ENCODE peak calls at places on chromosomes 4 and X, in nine cellular contexts. P, A, G, Z, I, T, M, B and L are unnamed samples.
A peak's percentile ranks its signal among the peaks of the same experiment; 100 is the strongest.

GRCh38 chrX:10050481-10050880 is 83.3 kb downstream of the CLDN34 start:
- DNase-seq in I (no peak), T (peak; percentile 40), P (peak; percentile 67), B (no peak), A (peak; percentile 74), G (no peak), Z (no peak), M (no peak), L (no peak)

GRCh38 chrX:10636337-10636736 is 16.0 kb upstream of the MID1 start:
- DNase-seq in T (no peak), P (peak; percentile 32), Z (peak; percentile 46), I (peak; percentile 70), M (no peak), B (no peak), G (peak; percentile 28), A (peak; percentile 55), L (no peak)

GRCh38 chr4:101192244-101192643 is 155.1 kb downstream of the PPP3CA start:
- DNase-seq in I (peak; percentile 40), M (no peak), Z (no peak), B (no peak), G (no peak), T (no peak), A (no peak), P (no peak), L (no peak)

GRCh38 chr4:47410271-47410670 is 53.2 kb downstream of the COMMD8 start:
- DNase-seq in B (no peak), I (no peak), Z (no peak), A (no peak), M (no peak), T (no peak), G (no peak), P (no peak), L (no peak)

GRCh38 chr4:40990202-40990898 is 224.0 kb downstream of the APBB2 start:
- DNase-seq in M (no peak), G (no peak), P (no peak), Z (no peak), T (no peak), A (peak; percentile 99), I (peak; percentile 86), B (no peak), L (peak; percentile 62)

GRCh38 chrX:45527834-45528233 is 327.2 kb upstream of the DIPK2B start:
- DNase-seq in M (no peak), B (no peak), I (peak; percentile 45), T (no peak), Z (no peak), G (no peak), P (no peak), A (peak; percentile 20), L (no peak)

GRCh38 chr4:109207060-109207459 is 95.4 kb downstream of the COL25A1 start:
- DNase-seq in I (peak; percentile 59), T (no peak), B (no peak), M (no peak), A (peak; percentile 90), Z (peak; percentile 10), P (no peak), G (no peak), L (no peak)

GRCh38 chr4:152943673-152944072 is 7.5 kb downstream of the FHDC1 start:
- DNase-seq in Z (peak; percentile 27), I (peak; percentile 85), B (no peak), T (peak; percentile 30), P (no peak), G (peak; percentile 39), A (peak; percentile 49), M (no peak), L (no peak)

GRCh38 chrX:45508459-45508858 is 307.8 kb upstream of the DIPK2B start:
- DNase-seq in T (no peak), M (no peak), I (no peak), Z (no peak), B (no peak), P (no peak), G (peak; percentile 25), A (peak; percentile 34), L (no peak)

GRCh38 chr4:68319040-68319439 is 30.9 kb downstream of the YTHDC1 start:
- DNase-seq in M (no peak), P (no peak), T (no peak), Z (no peak), A (no peak), B (no peak), I (no peak), G (no peak), L (no peak)

GRCh38 chrX:155632424-155633100 is 19.8 kb upstream of the TMLHE start:
- DNase-seq in A (no peak), G (no peak), I (peak; percentile 7), M (peak; percentile 28), Z (no peak), B (peak; percentile 34), P (no peak), T (no peak), L (peak; percentile 13)

GRCh38 chr4:140103676-140104075 is 50.3 kb downstream of the MAML3 start:
- DNase-seq in G (no peak), M (peak; percentile 17), A (peak; percentile 64), P (no peak), Z (no peak), B (no peak), T (no peak), I (no peak), L (peak; percentile 43)

GRCh38 chrX:10106801-10107200 is 50.0 kb upstream of the CLCN4 start:
- DNase-seq in P (no peak), G (no peak), A (no peak), T (no peak), B (peak; percentile 71), Z (no peak), I (no peak), M (peak; percentile 32), L (peak; percentile 58)

GRCh38 chr4:123651127-123651526 is 254.5 kb downstream of the SPRY1 start:
- DNase-seq in B (no peak), G (no peak), M (no peak), T (peak; percentile 30), A (no peak), I (peak; percentile 84), Z (peak; percentile 18), P (no peak), L (no peak)

DNA sequence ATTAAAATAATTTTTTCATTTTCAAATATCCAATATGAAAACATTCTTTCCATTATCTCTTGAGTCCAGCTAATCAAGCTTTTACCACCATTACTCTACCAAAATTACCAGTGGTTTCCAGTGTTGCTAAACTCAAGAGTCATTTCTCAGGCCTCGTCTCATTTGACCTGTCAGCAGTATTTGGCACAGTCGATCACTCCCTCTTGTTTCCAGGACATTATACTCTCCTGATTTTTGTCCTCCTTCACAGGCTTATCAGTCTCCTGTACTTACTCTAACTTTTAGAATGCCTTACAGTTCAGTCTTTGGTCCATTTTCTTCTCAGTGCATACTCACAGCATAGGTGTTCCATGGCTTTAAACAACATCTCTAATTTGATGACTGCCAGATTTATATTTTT is 11.6 kb downstream of the USP38 start:
- DNase-seq in A (no peak), I (no peak), P (no peak), M (no peak), G (no peak), Z (no peak), T (no peak), B (no peak), L (no peak)
- H3K36me3 ChIP-seq in A (peaks cover 6% of the 10 kb centered on the region), I (peaks cover 90% of the 10 kb centered on the region), P (peaks cover 38% of the 10 kb centered on the region), M (peaks cover 61% of the 10 kb centered on the region), G (no peaks in the 10 kb centered on the region), Z (peaks cover 9% of the 10 kb centered on the region), T (no peaks in the 10 kb centered on the region), B (peaks cover 81% of the 10 kb centered on the region), L (peaks cover 4% of the 10 kb centered on the region)

DNA sequence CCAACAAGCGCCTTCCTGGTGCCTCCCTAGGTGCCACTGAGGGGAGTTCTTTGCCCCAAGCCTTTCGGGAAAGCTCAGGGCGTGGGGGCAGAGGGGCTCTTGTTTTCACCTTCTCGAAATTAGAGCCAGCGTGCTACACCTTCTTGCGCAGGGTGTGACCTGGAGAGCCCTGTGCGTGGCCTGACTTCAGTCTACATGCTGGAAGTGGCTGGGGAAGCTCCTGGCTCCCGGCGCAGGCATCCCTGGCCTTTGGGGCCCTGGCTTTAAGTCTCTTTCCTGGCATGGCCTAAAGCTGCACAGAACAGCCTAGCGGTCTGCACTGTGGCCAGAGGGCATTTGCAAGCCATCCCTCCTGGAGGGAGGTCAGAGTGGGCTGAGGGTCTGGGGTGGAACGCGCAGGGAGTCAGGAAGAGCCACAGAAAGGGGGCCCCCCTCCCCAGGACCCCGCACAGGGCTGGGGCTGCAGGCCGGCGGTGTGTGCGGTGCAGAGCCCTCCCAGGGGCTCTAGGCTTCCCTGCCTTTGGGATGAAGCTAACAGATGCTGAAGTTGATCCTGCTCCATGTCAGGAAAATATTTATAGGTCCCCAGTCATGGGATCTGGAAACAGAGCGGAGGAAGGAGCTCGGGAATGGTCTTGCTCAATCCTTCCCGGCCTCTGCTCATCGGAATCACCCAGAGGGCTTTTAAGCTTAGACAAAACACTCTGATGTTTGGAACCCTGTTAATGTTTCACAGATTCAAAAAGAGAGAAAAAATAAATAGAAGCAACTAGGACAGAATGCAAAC is 781 bp upstream of the SPON2 start:
- DNase-seq in B (no peak), I (peak; percentile 60), M (no peak), T (no peak), P (no peak), Z (peak; percentile 79), G (peak; percentile 76), A (no peak), L (no peak)
- H3K27me3 ChIP-seq in B (no peaks in the 10 kb centered on the region), I (no peaks in the 10 kb centered on the region), M (peaks cover 16% of the 10 kb centered on the region), T (peaks cover 8% of the 10 kb centered on the region), P (no peaks in the 10 kb centered on the region), Z (peaks cover 25% of the 10 kb centered on the region), G (no peaks in the 10 kb centered on the region), A (no peaks in the 10 kb centered on the region), L (no peaks in the 10 kb centered on the region)

DNA sequence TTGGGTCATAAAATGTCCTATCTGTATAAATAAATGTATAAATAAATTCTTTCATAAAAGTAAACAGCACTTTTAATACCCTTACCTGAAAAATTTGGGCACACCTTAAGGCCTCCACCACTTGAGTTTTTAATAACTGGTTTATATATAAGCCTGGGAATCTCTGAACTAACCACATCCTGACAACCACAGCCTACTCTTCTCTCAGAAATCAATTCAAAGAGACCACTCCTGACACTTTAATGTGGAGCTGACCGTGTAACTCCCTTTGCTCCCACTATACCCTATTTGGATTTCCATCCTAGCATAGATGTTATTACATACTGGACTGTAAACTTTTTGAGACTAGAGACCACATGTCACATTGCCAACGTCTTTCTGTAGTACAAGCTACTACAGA is 3.5 kb downstream of the FBXL5 start:
- DNase-seq in A (peak; percentile 19), I (peak; percentile 17), T (no peak), M (peak; percentile 16), P (no peak), B (peak; percentile 27), G (no peak), Z (no peak), L (no peak)
- H3K36me3 ChIP-seq in A (no peaks in the 10 kb centered on the region), I (no peaks in the 10 kb centered on the region), T (no peaks in the 10 kb centered on the region), M (no peaks in the 10 kb centered on the region), P (no peaks in the 10 kb centered on the region), B (peaks cover 3% of the 10 kb centered on the region), G (no peaks in the 10 kb centered on the region), Z (no peaks in the 10 kb centered on the region), L (no peaks in the 10 kb centered on the region)

DNA sequence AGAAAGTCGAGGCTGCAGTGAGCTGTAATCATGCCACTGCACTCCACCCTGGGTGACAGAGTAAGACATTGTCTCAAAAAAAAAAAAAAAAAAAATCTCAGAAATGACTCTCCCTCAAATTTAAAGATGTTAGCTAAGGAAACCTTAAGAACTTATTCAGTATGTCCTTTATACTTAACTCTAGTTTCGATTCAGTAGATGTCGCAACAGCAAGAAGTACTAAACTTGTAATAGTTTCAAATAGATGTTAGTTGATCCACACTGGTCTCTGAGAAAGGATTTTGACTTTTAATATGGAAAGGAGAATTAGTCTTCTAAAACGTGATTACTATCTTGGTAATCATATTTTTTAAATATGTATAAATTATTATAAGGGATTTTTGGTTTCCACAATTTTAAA is 29.6 kb downstream of the NKX3-2 start:
- DNase-seq in Z (no peak), B (no peak), I (no peak), G (no peak), P (no peak), M (no peak), A (no peak), T (no peak), L (no peak)
- H3K27me3 ChIP-seq in Z (peaks cover 26% of the 10 kb centered on the region), B (no peaks in the 10 kb centered on the region), I (no peaks in the 10 kb centered on the region), G (no peaks in the 10 kb centered on the region), P (peaks cover 6% of the 10 kb centered on the region), M (no peaks in the 10 kb centered on the region), A (no peaks in the 10 kb centered on the region), T (no peaks in the 10 kb centered on the region), L (no peaks in the 10 kb centered on the region)